ENCODE peak calls at places on chromosomes 5 and 9, in seven cellular contexts. N, R, F, M, Y, E and P are unnamed samples.

GRCh38 chr9:3922846-3923245 is 377.0 kb downstream of the GLIS3 start:
- DNase-seq in N (no peak), R (no peak), F (no peak), M (no peak), Y (no peak), E (no peak), P (no peak)

GRCh38 chr5:19564036-19564435 is 424.0 kb downstream of the CDH18 start:
- DNase-seq in N (no peak), R (no peak), F (no peak), M (no peak), Y (no peak), E (no peak), P (no peak)

GRCh38 chr9:96453625-96454024 is 3.7 kb downstream of the HABP4 start:
- DNase-seq in N (peak; percentile 40), R (peak; percentile 60), F (no peak), M (peak; percentile 78), Y (no peak), E (no peak), P (no peak)

GRCh38 chr5:170438581-170438980 is 49.4 kb upstream of the KCNMB1 start:
- DNase-seq in N (no peak), R (no peak), F (no peak), M (no peak), Y (no peak), E (no peak), P (no peak)

GRCh38 chr5:8827701-8828100 is 718.2 kb downstream of the SEMA5A start:
- DNase-seq in N (no peak), R (no peak), F (no peak), M (no peak), Y (no peak), E (no peak), P (no peak)

GRCh38 chr9:137457406-137458193 is 1.5 kb downstream of the NSMF start:
- DNase-seq in N (no peak), R (no peak), F (no peak), M (no peak), Y (no peak), E (no peak), P (no peak)

GRCh38 chr9:97705354-97705950 is 8.3 kb upstream of the XPA start:
- DNase-seq in N (no peak), R (no peak), F (no peak), M (no peak), Y (no peak), E (no peak), P (no peak)

GRCh38 chr5:116576043-116576713 is 1.6 kb upstream of the SEMA6A start:
- DNase-seq in N (peak; percentile 67), R (peak; percentile 87), F (peak; percentile 32), M (peak; percentile 51), Y (peak; percentile 89), E (no peak), P (no peak)

GRCh38 chr9:106953166-106953565 is 90.2 kb downstream of the ZNF462 start:
- DNase-seq in N (peak; percentile 12), R (peak; percentile 22), F (no peak), M (no peak), Y (no peak), E (peak; percentile 42), P (peak; percentile 37)

GRCh38 chr9:79431019-79431679 is 140.6 kb upstream of the TLE4 start:
- DNase-seq in N (no peak), R (no peak), F (no peak), M (no peak), Y (no peak), E (no peak), P (no peak)

GRCh38 chr9:79287881-79288280 is 283.9 kb upstream of the TLE4 start:
- DNase-seq in N (no peak), R (no peak), F (no peak), M (no peak), Y (no peak), E (no peak), P (no peak)

GRCh38 chr5:624951-625230 is 12.8 kb downstream of the CEP72 start:
- DNase-seq in N (no peak), R (no peak), F (no peak), M (no peak), Y (no peak), E (no peak), P (no peak)

GRCh38 chr5:52947851-52948250 is 41.3 kb upstream of the ITGA2 start:
- DNase-seq in N (no peak), R (no peak), F (no peak), M (no peak), Y (no peak), E (no peak), P (no peak)

GRCh38 chr9:71761938-71762353 is 6.4 kb downstream of the CEMIP2 start:
- DNase-seq in N (peak; percentile 83), R (no peak), F (no peak), M (no peak), Y (no peak), E (no peak), P (no peak)

GRCh38 chr5:56279979-56280378 is 46.8 kb upstream of the ANKRD55 start:
- DNase-seq in N (peak; percentile 38), R (peak; percentile 65), F (no peak), M (peak; percentile 20), Y (no peak), E (peak; percentile 71), P (no peak)

GRCh38 chr5:1840741-1841521 is 39.7 kb downstream of the NDUFS6 start:
- DNase-seq in N (no peak), R (no peak), F (no peak), M (no peak), Y (no peak), E (no peak), P (no peak)

GRCh38 chr9:110588296-110588695 is 8.8 kb upstream of the SVEP1 start:
- DNase-seq in N (no peak), R (no peak), F (no peak), M (no peak), Y (no peak), E (no peak), P (no peak)

GRCh38 chr5:145510769-145511168 is 324.4 kb downstream of the PRELID2 start:
- DNase-seq in N (no peak), R (no peak), F (no peak), M (no peak), Y (no peak), E (no peak), P (no peak)

GRCh38 chr5:1073239-1074102 is 38.4 kb downstream of the SLC12A7 start:
- DNase-seq in N (no peak), R (no peak), F (no peak), M (no peak), Y (no peak), E (no peak), P (no peak)

GRCh38 chr9:127874301-127875216 is 2.9 kb downstream of the AK1 start:
- DNase-seq in N (peak; percentile 70), R (no peak), F (no peak), M (no peak), Y (no peak), E (no peak), P (no peak)

GRCh38 chr5:109754319-109754718 is 64.6 kb downstream of the MAN2A1 start:
- DNase-seq in N (no peak), R (no peak), F (no peak), M (no peak), Y (no peak), E (no peak), P (no peak)

GRCh38 chr9:113574381-113575262 is 111.1 kb downstream of the RGS3 start:
- DNase-seq in N (peak; percentile 94), R (peak; percentile 21), F (no peak), M (no peak), Y (no peak), E (no peak), P (no peak)

GRCh38 chr5:66323142-66323890 is 179.2 kb downstream of the SREK1 start:
- DNase-seq in N (no peak), R (no peak), F (no peak), M (no peak), Y (no peak), E (no peak), P (no peak)

GRCh38 chr5:64165500-64166200 is at the start of gene RNF180:
- DNase-seq in N (peak; percentile 26), R (peak; percentile 62), F (no peak), M (no peak), Y (peak; percentile 57), E (no peak), P (no peak)

GRCh38 chr5:15877905-15878304 is 301.7 kb downstream of the MARCHF11 start:
- DNase-seq in N (no peak), R (no peak), F (no peak), M (no peak), Y (no peak), E (no peak), P (no peak)

GRCh38 chr5:115296130-115296997 is at the start of gene CCDC112:
- DNase-seq in N (peak; percentile 45), R (peak; percentile 98), F (peak; percentile 65), M (peak; percentile 76), Y (peak; percentile 96), E (no peak), P (peak; percentile 75)

GRCh38 chr9:104968025-104968982 is 40.3 kb upstream of the ABCA1 start:
- DNase-seq in N (peak; percentile 52), R (peak; percentile 95), F (peak; percentile 72), M (peak; percentile 84), Y (peak; percentile 81), E (peak; percentile 71), P (peak; percentile 83)

GRCh38 chr5:171842006-171842776 is 56.6 kb downstream of the SMIM23 start:
- DNase-seq in N (peak; percentile 21), R (peak; percentile 56), F (no peak), M (no peak), Y (no peak), E (no peak), P (no peak)

GRCh38 chr9:123090198-123090896 is 56.9 kb downstream of the GPR21 start:
- DNase-seq in N (no peak), R (no peak), F (no peak), M (no peak), Y (no peak), E (no peak), P (no peak)